ENCODE peak calls at places on chromosomes 11 and 22, in ten cellular contexts. A is dorsolateral prefrontal cortex, N is PC-9, F is mammary epithelial cell, Q is sigmoid colon, G is omental fat pad, L is GM13977, K is A549, B is cardiac fibroblast, Y is tibial nerve. R is an unnamed sample.

GRCh38 chr22:32804036-32804435 is 2.5 kb downstream of the TIMP3 start:
- DNase-seq in F (peak), Y (no peak), K (no peak), N (no peak), B (peak), A (no peak), G (no peak), Q (no peak), L (no peak), R (no peak)

GRCh38 chr11:3156661-3157311 is 8.3 kb downstream of the OSBPL5 start:
- DNase-seq in N (no peak), L (no peak), G (no peak), B (no peak), A (no peak), Y (no peak), K (no peak), F (no peak), Q (peak), R (no peak)

GRCh38 chr22:25363474-25363873 is 144.0 kb downstream of the CRYBB2 start:
- DNase-seq in L (no peak), B (no peak), N (no peak), K (no peak), F (no peak), Y (no peak), G (no peak), Q (peak), A (peak), R (no peak)

GRCh38 chr11:61778920-61779650 is 13.3 kb downstream of the TMEM258 start:
- DNase-seq in A (no peak), F (no peak), B (no peak), G (no peak), Q (no peak), L (no peak), K (no peak), N (no peak), Y (no peak), R (no peak)

GRCh38 chr22:50447576-50448551 is 27.0 kb downstream of the SBF1 start:
- DNase-seq in L (no peak), G (no peak), A (no peak), F (peak), Y (no peak), N (no peak), K (no peak), B (no peak), Q (no peak), R (no peak)

GRCh38 chr11:132822294-132822693 is 710.0 kb downstream of the OPCML start:
- DNase-seq in L (no peak), G (no peak), N (no peak), Y (no peak), A (no peak), B (no peak), Q (no peak), K (no peak), F (no peak), R (no peak)

GRCh38 chr11:68016904-68017817 is 7.0 kb downstream of the ALDH3B1 start:
- DNase-seq in G (no peak), N (peak), A (no peak), B (peak), L (no peak), Y (no peak), F (no peak), K (peak), Q (no peak), R (no peak)

GRCh38 chr22:25760294-25760693 is 18.3 kb downstream of the MYO18B start:
- DNase-seq in K (no peak), N (no peak), F (no peak), L (no peak), G (no peak), A (no peak), Y (no peak), Q (no peak), B (peak), R (no peak)

GRCh38 chr11:22690245-22690644 is 23.8 kb downstream of the GAS2 start:
- DNase-seq in K (no peak), Y (no peak), Q (no peak), L (no peak), N (no peak), G (no peak), F (no peak), A (no peak), B (no peak), R (no peak)

GRCh38 chr11:67606150-67606476 is 623 bp upstream of the NDUFV1 start:
- DNase-seq in Q (peak), G (no peak), L (no peak), K (no peak), B (peak), Y (no peak), N (no peak), A (no peak), F (no peak), R (no peak)

GRCh38 chr22:19085233-19086043 is 36.8 kb downstream of the DGCR2 start:
- DNase-seq in F (peak), G (no peak), K (peak), N (no peak), A (no peak), Y (no peak), Q (peak), L (peak), B (peak), R (peak)

GRCh38 chr11:65803797-65804492 is 17.1 kb downstream of the OVOL1 start:
- DNase-seq in B (no peak), L (no peak), A (no peak), Y (no peak), Q (peak), K (no peak), G (no peak), F (no peak), N (no peak), R (no peak)

GRCh38 chr11:109553284-109553683 is 131.3 kb downstream of the C11orf87 start:
- DNase-seq in G (no peak), L (no peak), Q (no peak), F (no peak), Y (no peak), A (no peak), K (no peak), B (no peak), N (no peak), R (no peak)

GRCh38 chr11:73361953-73362776 is 14.0 kb upstream of the RELT start:
- DNase-seq in A (no peak), B (no peak), L (no peak), Q (no peak), K (no peak), F (no peak), G (no peak), Y (no peak), N (no peak), R (no peak)

GRCh38 chr22:44160416-44160815 is 20.3 kb upstream of the PARVG start:
- DNase-seq in G (no peak), B (no peak), K (no peak), N (no peak), F (no peak), Y (no peak), Q (no peak), A (no peak), L (no peak), R (no peak)

GRCh38 chr11:115464269-115464668 is 39.9 kb downstream of the CADM1 start:
- DNase-seq in G (no peak), F (no peak), K (no peak), L (no peak), B (no peak), Q (no peak), Y (no peak), N (no peak), A (no peak), R (no peak)

GRCh38 chr11:61688368-61689163 is 8.4 kb downstream of the DAGLA start:
- DNase-seq in B (peak), Q (peak), G (no peak), A (no peak), F (peak), L (no peak), N (no peak), Y (peak), K (no peak), R (no peak)

GRCh38 chr11:106011481-106011880 is 10.6 kb downstream of the MSANTD4 start:
- DNase-seq in A (no peak), N (no peak), Q (no peak), Y (no peak), G (no peak), L (no peak), B (peak), F (no peak), K (no peak), R (no peak)

GRCh38 chr11:115720537-115721308 is 216.5 kb upstream of the CADM1 start:
- DNase-seq in L (no peak), Q (peak), N (no peak), F (no peak), K (no peak), Y (no peak), B (no peak), A (no peak), G (no peak), R (no peak)

GRCh38 chr11:126105022-126105747 is 42.5 kb upstream of the CDON start:
- DNase-seq in B (no peak), K (no peak), F (no peak), A (no peak), G (no peak), N (no peak), Q (no peak), L (no peak), Y (no peak), R (no peak)

GRCh38 chr11:100562102-100562501 is 125.0 kb upstream of the ARHGAP42 start:
- DNase-seq in B (peak), N (peak), F (peak), Y (no peak), A (no peak), Q (no peak), L (no peak), K (no peak), G (no peak), R (no peak)

GRCh38 chr22:30754971-30755759 is 60.5 kb downstream of the OSBP2 start:
- DNase-seq in N (peak), B (peak), L (peak), A (peak), Q (peak), G (peak), Y (peak), F (peak), K (peak), R (peak)

DNA sequence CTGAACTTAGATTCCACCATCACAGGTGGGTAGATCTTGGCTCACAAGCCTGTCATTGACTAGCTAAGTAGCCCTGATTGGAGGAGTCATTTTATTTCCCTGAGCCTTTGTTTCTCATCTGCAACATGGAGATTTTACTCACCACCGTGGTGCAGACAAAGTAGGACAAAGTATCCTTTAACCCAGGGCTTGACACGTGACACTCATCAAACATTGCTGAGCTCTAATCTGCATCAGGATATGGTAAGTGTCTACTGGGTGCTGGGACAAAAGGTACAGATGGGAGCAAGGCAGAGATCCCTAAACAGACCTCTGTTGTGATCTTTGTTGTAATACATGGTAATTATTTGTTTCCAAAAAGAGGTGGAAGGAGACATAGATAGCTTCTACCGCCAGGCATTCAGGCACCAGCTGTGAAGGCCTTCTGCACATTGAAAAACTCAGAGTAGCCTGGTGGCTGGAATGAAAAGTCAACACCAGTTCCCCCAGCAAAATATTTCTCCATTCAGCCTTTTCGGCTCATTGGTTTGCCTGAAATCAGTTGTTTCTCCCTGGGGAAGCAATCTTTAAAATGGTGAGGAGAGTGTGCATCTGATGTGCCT is 18.3 kb upstream of the MICAL2 start:
- DNase-seq in K (no peak), N (no peak), L (no peak), G (no peak), A (no peak), Q (no peak), Y (no peak), F (no peak), B (no peak), R (no peak)
- TF ChIP-seq CTCF in K (no peak), N (no peak), L (no peak), G (no peak), A (no peak), Q (no peak), Y (no peak), F (no peak), B (no peak), R (no peak)

DNA sequence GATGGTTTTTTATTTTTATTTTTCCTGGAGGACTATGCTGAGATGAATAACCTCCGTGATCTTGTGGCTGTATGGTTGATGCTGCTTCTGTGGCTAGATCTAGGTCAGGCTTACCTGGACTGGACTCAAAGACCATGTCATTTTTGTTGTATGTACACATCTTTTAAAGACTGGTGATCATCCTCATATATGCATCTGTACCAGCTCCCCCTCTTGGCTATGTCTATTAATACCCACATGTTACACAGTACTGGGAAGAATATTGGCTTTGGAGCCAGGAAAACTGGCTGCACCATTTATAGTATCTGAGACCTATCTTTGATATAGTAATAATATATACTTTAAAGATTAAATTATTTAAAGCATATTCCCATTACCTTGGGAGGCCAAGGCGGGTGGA is 18.4 kb upstream of the PITPNB start:
- DNase-seq in A (no peak), Q (no peak), Y (no peak), K (no peak), F (no peak), G (no peak), N (no peak), L (no peak), B (no peak), R (no peak)
- TF ChIP-seq CTCF in A (no peak), Q (no peak), Y (no peak), K (no peak), F (peak), G (no peak), N (peak), L (peak), B (peak), R (no peak)

GRCh38 chr11:44566952-44567875 is 1.8 kb downstream of the CD82 start:
- DNase-seq in N (no peak), B (no peak), A (no peak), F (no peak), Y (no peak), G (no peak), L (no peak), K (no peak), Q (peak), R (peak)
- TF ChIP-seq CTCF in N (no peak), B (peak), A (no peak), F (peak), Y (no peak), G (no peak), L (no peak), K (no peak), Q (no peak), R (no peak)

GRCh38 chr22:23313791-23314567 is 133.7 kb downstream of the BCR start:
- DNase-seq in Y (no peak), F (no peak), K (no peak), B (no peak), Q (no peak), N (no peak), A (no peak), G (no peak), L (peak), R (no peak)

DNA sequence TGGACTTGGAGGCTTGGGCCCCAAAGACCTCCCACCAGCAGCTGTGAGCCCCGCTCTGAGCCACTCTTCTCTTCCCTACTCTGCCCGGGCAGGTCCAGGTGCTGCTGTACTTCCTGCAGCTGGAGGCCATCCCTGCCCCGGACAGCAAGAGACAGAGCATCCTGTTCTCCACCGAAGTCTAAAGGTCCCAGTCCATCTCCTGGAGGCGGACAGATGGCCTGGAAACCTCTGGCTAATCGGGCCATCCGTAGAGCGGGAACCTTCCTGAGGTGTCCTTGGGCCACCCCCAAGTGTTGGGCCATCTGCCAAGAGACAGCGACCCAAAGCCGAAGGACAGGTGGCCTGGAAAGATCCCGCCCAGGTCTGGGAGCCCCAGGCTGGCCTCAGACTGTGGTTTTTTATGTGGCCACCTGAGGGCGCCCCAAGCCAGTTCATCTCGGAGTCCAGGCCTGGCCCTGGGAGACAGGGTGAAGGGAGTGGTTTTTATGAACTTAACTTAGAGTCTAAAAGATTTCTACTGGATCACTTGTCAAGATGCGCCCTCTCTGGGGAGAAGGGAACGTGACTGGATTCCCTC is 135.1 kb downstream of the BCR start:
- DNase-seq in A (peak), L (peak), Y (peak), Q (peak), B (peak), F (peak), K (peak), G (peak), N (no peak), R (peak)
- TF ChIP-seq CTCF in A (no peak), L (peak), Y (peak), Q (peak), B (peak), F (peak), K (peak), G (peak), N (peak), R (peak)

GRCh38 chr11:101974255-101974654 is 57.9 kb upstream of the ANGPTL5 start:
- DNase-seq in L (no peak), Q (no peak), G (no peak), N (no peak), F (no peak), A (no peak), K (peak), B (peak), Y (no peak), R (no peak)
- TF ChIP-seq CTCF in L (no peak), Q (no peak), G (no peak), N (no peak), F (peak), A (no peak), K (peak), B (peak), Y (no peak), R (no peak)